ENCODE peak calls at places on chromosomes 1 and 21, in eight cellular contexts. O, K, Q, C, P, L, J and D are unnamed samples.

GRCh38 chr1:102219463-102219862 is 222.7 kb upstream of the OLFM3 start:
- DNase-seq in L (no peak), O (no peak), C (no peak), P (no peak), K (no peak), J (no peak), Q (no peak), D (no peak)

GRCh38 chr1:228376651-228377631 is 29.7 kb downstream of the TRIM11 start:
- DNase-seq in K (no peak), C (no peak), L (no peak), P (peak; percentile 57), J (no peak), O (no peak), Q (no peak), D (no peak)

GRCh38 chr1:10634428-10635384 is 160.0 kb downstream of the PEX14 start:
- DNase-seq in C (no peak), K (no peak), Q (no peak), J (no peak), O (no peak), L (no peak), P (no peak), D (no peak)

GRCh38 chr21:43959231-43960041 is 52.7 kb upstream of the TRAPPC10 start:
- DNase-seq in P (no peak), L (no peak), K (no peak), Q (no peak), J (no peak), C (no peak), O (no peak), D (no peak)

GRCh38 chr1:64514197-64514765 is 44.4 kb downstream of the CACHD1 start:
- DNase-seq in Q (no peak), L (peak; percentile 27), O (peak; percentile 31), J (peak; percentile 46), C (no peak), P (no peak), K (no peak), D (no peak)

GRCh38 chr1:196680107-196680506 is 28.3 kb downstream of the CFH start:
- DNase-seq in C (no peak), O (peak; percentile 58), P (no peak), L (peak; percentile 83), K (no peak), Q (no peak), J (no peak), D (no peak)

GRCh38 chr1:28031173-28031572 is 57.2 kb downstream of the EYA3 start:
- DNase-seq in Q (no peak), P (no peak), J (no peak), K (no peak), O (no peak), C (no peak), L (no peak), D (no peak)

GRCh38 chr21:15986277-15986676 is 256.5 kb downstream of the USP25 start:
- DNase-seq in Q (no peak), C (no peak), J (peak; percentile 48), L (no peak), P (no peak), O (no peak), K (no peak), D (peak; percentile 60)

GRCh38 chr1:89994231-89994804 is 592 bp upstream of the ZNF326 start:
- DNase-seq in L (no peak), Q (no peak), J (no peak), O (no peak), P (peak; percentile 63), K (no peak), C (no peak), D (no peak)

GRCh38 chr21:42225042-42225441 is 6.1 kb downstream of the ABCG1 start:
- DNase-seq in P (no peak), J (no peak), K (no peak), Q (no peak), L (no peak), O (no peak), C (no peak), D (no peak)

GRCh38 chr1:24319962-24320361 is 805 bp downstream of the GRHL3 start:
- DNase-seq in O (no peak), P (no peak), L (no peak), J (no peak), Q (no peak), C (no peak), K (no peak), D (no peak)

GRCh38 chr1:234324668-234325225 is 48.5 kb upstream of the COA6 start:
- DNase-seq in K (no peak), L (no peak), O (no peak), C (no peak), P (no peak), Q (no peak), J (no peak), D (no peak)

GRCh38 chr1:244239261-244239770 is 188.2 kb downstream of the ZBTB18 start:
- DNase-seq in K (no peak), C (no peak), L (no peak), Q (no peak), P (no peak), O (no peak), J (no peak), D (no peak)

GRCh38 chr1:18347559-18347958 is 133.2 kb upstream of the KLHDC7A start:
- DNase-seq in P (no peak), J (no peak), Q (no peak), K (no peak), L (no peak), O (no peak), C (no peak), D (no peak)

GRCh38 chr1:115781830-115782229 is 13.3 kb upstream of the CASQ2 start:
- DNase-seq in J (no peak), Q (no peak), K (no peak), P (no peak), L (no peak), O (no peak), C (no peak), D (no peak)

GRCh38 chr1:93659805-93660479 is 21.7 kb downstream of the BCAR3 start:
- DNase-seq in C (no peak), J (no peak), O (no peak), P (no peak), Q (no peak), L (no peak), K (no peak), D (no peak)

GRCh38 chr21:37087188-37087587 is 14.1 kb downstream of the TTC3 start:
- DNase-seq in J (peak; percentile 34), L (peak; percentile 64), Q (no peak), P (no peak), C (peak; percentile 57), K (no peak), O (peak; percentile 46), D (peak; percentile 63)

GRCh38 chr1:153678519-153679336 is at the start of gene NPR1:
- DNase-seq in Q (no peak), J (no peak), O (no peak), L (peak; percentile 10), K (no peak), P (peak; percentile 83), C (no peak), D (no peak)

GRCh38 chr1:13548281-13548680 is 34.5 kb upstream of the LRRC38 start:
- DNase-seq in J (no peak), O (no peak), K (no peak), P (no peak), C (no peak), Q (no peak), L (no peak), D (no peak)

GRCh38 chr1:8194481-8195227 is 123.3 kb upstream of the SLC45A1 start:
- DNase-seq in O (peak; percentile 48), P (no peak), J (no peak), Q (no peak), K (no peak), C (peak; percentile 97), L (peak; percentile 89), D (no peak)

GRCh38 chr1:155983191-155984023 is 5.1 kb upstream of the ARHGEF2 start:
- DNase-seq in L (peak; percentile 100), C (peak; percentile 99), Q (no peak), K (no peak), P (peak; percentile 86), O (peak; percentile 99), J (no peak), D (peak; percentile 99)

GRCh38 chr1:116449578-116449977 is 76.5 kb downstream of the ATP1A1 start:
- DNase-seq in J (no peak), C (no peak), P (no peak), K (no peak), Q (no peak), O (no peak), L (no peak), D (no peak)